ENCODE peak calls at places on chromosomes 13 and 19, in five cellular contexts. K is endodermal cell, T is neural crest cell, M is hippocampal formation, C is AG20443. S is an unnamed sample.

GRCh38 chr19:4042731-4043082 is 24.0 kb downstream of the ZBTB7A start:
- DNase-seq in M (no peak), C (no peak), K (no peak), T (no peak), S (peak)

GRCh38 chr19:28472843-28473242 is 740.1 kb downstream of the UQCRFS1 start:
- DNase-seq in K (no peak), C (no peak), M (no peak), T (no peak), S (no peak)

GRCh38 chr19:932647-933552 is 7.1 kb downstream of the ARID3A start:
- DNase-seq in C (peak), T (peak), K (peak), M (no peak), S (peak)

GRCh38 chr13:48493076-48493765 is 39.7 kb downstream of the RCBTB2 start:
- DNase-seq in K (no peak), M (no peak), T (no peak), C (no peak), S (no peak)

GRCh38 chr13:65789815-65790214 is 1440.3 kb downstream of the PCDH9 start:
- DNase-seq in M (no peak), T (no peak), K (no peak), C (no peak), S (no peak)

GRCh38 chr13:24863748-24864540 is 100.0 kb downstream of the RNF17 start:
- DNase-seq in M (no peak), C (no peak), K (peak), T (no peak), S (no peak)

GRCh38 chr19:38944981-38945506 is 14.3 kb downstream of the MRPS12 start:
- DNase-seq in M (no peak), C (no peak), T (no peak), K (peak), S (peak)

GRCh38 chr13:34719060-34719875 is 222.8 kb upstream of the NBEA start:
- DNase-seq in T (no peak), K (no peak), M (no peak), C (no peak), S (no peak)

GRCh38 chr13:51645154-51645650 is 60.9 kb downstream of the WDFY2 start:
- DNase-seq in C (peak), T (no peak), K (no peak), M (peak), S (no peak)

GRCh38 chr19:11164879-11165406 is 9.4 kb upstream of the SPC24 start:
- DNase-seq in T (no peak), C (peak), M (peak), K (no peak), S (no peak)

GRCh38 chr19:1857648-1858326 is 5.6 kb downstream of the KLF16 start:
- DNase-seq in M (no peak), K (no peak), C (no peak), T (no peak), S (peak)

GRCh38 chr13:31982540-31982939 is 49.0 kb upstream of the FRY start:
- DNase-seq in M (no peak), T (no peak), C (peak), K (no peak), S (no peak)